ENCODE peak calls at places on chromosomes 6 and 20, in eight cellular contexts. P, N, W, Z, V, Y, C and E are unnamed samples.

GRCh38 chr6:163126741-163127140 is 287.8 kb upstream of the QKI start:
- DNase-seq in P (no peak), N (no peak), W (no peak), Z (no peak), V (no peak), Y (no peak), C (no peak), E (no peak)

GRCh38 chr20:33233129-33233774 is 2.5 kb upstream of the BPIFA1 start:
- DNase-seq in P (peak), N (no peak), W (no peak), Z (no peak), V (no peak), Y (no peak), C (no peak), E (no peak)

GRCh38 chr20:58721951-58722371 is 29.4 kb downstream of the NPEPL1 start:
- DNase-seq in P (no peak), N (peak), W (no peak), Z (peak), V (peak), Y (peak), C (no peak), E (peak)

GRCh38 chr6:1525364-1526038 is 84.2 kb upstream of the FOXC1 start:
- DNase-seq in P (no peak), N (no peak), W (no peak), Z (no peak), V (no peak), Y (no peak), C (no peak), E (no peak)

GRCh38 chr6:51468704-51469103 is 618.7 kb downstream of the PKHD1 start:
- DNase-seq in P (no peak), N (no peak), W (no peak), Z (no peak), V (no peak), Y (no peak), C (no peak), E (no peak)

GRCh38 chr6:132511159-132511835 is 1.6 kb downstream of the STX7 start:
- DNase-seq in P (no peak), N (no peak), W (no peak), Z (no peak), V (no peak), Y (peak), C (no peak), E (no peak)

GRCh38 chr6:57209030-57209429 is 13.1 kb downstream of the RAB23 start:
- DNase-seq in P (no peak), N (no peak), W (no peak), Z (no peak), V (no peak), Y (no peak), C (no peak), E (no peak)

GRCh38 chr6:106974999-106975698 is 620 bp upstream of the CD24 start:
- DNase-seq in P (peak), N (no peak), W (no peak), Z (peak), V (peak), Y (peak), C (no peak), E (no peak)

GRCh38 chr6:939526-940252 is 246.8 kb upstream of the EXOC2 start:
- DNase-seq in P (no peak), N (no peak), W (no peak), Z (no peak), V (no peak), Y (no peak), C (no peak), E (no peak)

GRCh38 chr20:53387983-53388675 is 205.5 kb downstream of the ZNF217 start:
- DNase-seq in P (no peak), N (no peak), W (no peak), Z (no peak), V (no peak), Y (no peak), C (no peak), E (no peak)

GRCh38 chr6:148835920-148836441 is 89.2 kb downstream of the UST start:
- DNase-seq in P (no peak), N (no peak), W (no peak), Z (no peak), V (no peak), Y (no peak), C (peak), E (no peak)

GRCh38 chr20:34938466-34939163 is 17.0 kb downstream of the GSS start:
- DNase-seq in P (no peak), N (peak), W (no peak), Z (no peak), V (no peak), Y (peak), C (no peak), E (no peak)

GRCh38 chr20:36575066-36575743 is 1.8 kb downstream of the TGIF2 start:
- DNase-seq in P (peak), N (peak), W (no peak), Z (no peak), V (peak), Y (peak), C (no peak), E (no peak)

GRCh38 chr6:42933195-42933594 is 3.9 kb downstream of the CNPY3 start:
- DNase-seq in P (no peak), N (no peak), W (no peak), Z (no peak), V (no peak), Y (no peak), C (no peak), E (no peak)

GRCh38 chr6:30074331-30075093 is 1.1 kb downstream of the RNF39 start:
- DNase-seq in P (peak), N (no peak), W (no peak), Z (no peak), V (no peak), Y (no peak), C (no peak), E (no peak)

GRCh38 chr6:46704562-46704961 is 16.9 kb downstream of the TDRD6 start:
- DNase-seq in P (no peak), N (no peak), W (no peak), Z (no peak), V (no peak), Y (no peak), C (no peak), E (no peak)

GRCh38 chr20:7237251-7237650 is 469.8 kb downstream of the BMP2 start:
- DNase-seq in P (no peak), N (no peak), W (no peak), Z (no peak), V (no peak), Y (no peak), C (no peak), E (no peak)

GRCh38 chr6:106897580-106897979 is 76.9 kb downstream of the CD24 start:
- DNase-seq in P (no peak), N (no peak), W (no peak), Z (no peak), V (no peak), Y (no peak), C (no peak), E (no peak)

GRCh38 chr6:154159126-154159525 is 120.1 kb downstream of the OPRM1 start:
- DNase-seq in P (no peak), N (no peak), W (no peak), Z (no peak), V (no peak), Y (no peak), C (no peak), E (no peak)

GRCh38 chr6:105189026-105189680 is 9.3 kb upstream of the POPDC3 start:
- DNase-seq in P (no peak), N (no peak), W (no peak), Z (no peak), V (no peak), Y (no peak), C (no peak), E (no peak)

GRCh38 chr6:77466055-77467028 is 3.1 kb upstream of the HTR1B start:
- DNase-seq in P (peak), N (no peak), W (no peak), Z (no peak), V (no peak), Y (peak), C (no peak), E (no peak)

GRCh38 chr6:30880563-30881252 is 3.6 kb upstream of the DDR1 start:
- DNase-seq in P (peak), N (no peak), W (no peak), Z (no peak), V (no peak), Y (no peak), C (no peak), E (no peak)

GRCh38 chr20:33704197-33704924 is 15.7 kb downstream of the PXMP4 start:
- DNase-seq in P (no peak), N (no peak), W (no peak), Z (no peak), V (no peak), Y (no peak), C (no peak), E (no peak)

GRCh38 chr6:77397561-77397960 is 65.7 kb downstream of the HTR1B start:
- DNase-seq in P (no peak), N (no peak), W (no peak), Z (no peak), V (no peak), Y (no peak), C (no peak), E (no peak)

GRCh38 chr20:9508240-9508661 is 6.1 kb upstream of the LAMP5 start:
- DNase-seq in P (peak), N (no peak), W (no peak), Z (no peak), V (no peak), Y (no peak), C (no peak), E (no peak)

GRCh38 chr6:134683783-134684765 is 265.8 kb downstream of the ALDH8A1 start:
- DNase-seq in P (no peak), N (no peak), W (no peak), Z (no peak), V (no peak), Y (no peak), C (peak), E (no peak)

GRCh38 chr6:15716889-15717288 is 54.1 kb upstream of the DTNBP1 start:
- DNase-seq in P (no peak), N (no peak), W (no peak), Z (no peak), V (no peak), Y (no peak), C (no peak), E (no peak)
- TF ChIP-seq POLR2AphosphoS5 in P (no peak), N (no peak), W (no peak), Z (no peak), V (no peak), Y (no peak), C (no peak), E (no peak)

GRCh38 chr6:3762359-3762758 is 10.8 kb upstream of the PXDC1 start:
- DNase-seq in P (no peak), N (no peak), W (no peak), Z (no peak), V (no peak), Y (no peak), C (no peak), E (no peak)
- TF ChIP-seq POLR2AphosphoS5 in P (no peak), N (no peak), W (no peak), Z (no peak), V (no peak), Y (no peak), C (no peak), E (no peak)

DNA sequence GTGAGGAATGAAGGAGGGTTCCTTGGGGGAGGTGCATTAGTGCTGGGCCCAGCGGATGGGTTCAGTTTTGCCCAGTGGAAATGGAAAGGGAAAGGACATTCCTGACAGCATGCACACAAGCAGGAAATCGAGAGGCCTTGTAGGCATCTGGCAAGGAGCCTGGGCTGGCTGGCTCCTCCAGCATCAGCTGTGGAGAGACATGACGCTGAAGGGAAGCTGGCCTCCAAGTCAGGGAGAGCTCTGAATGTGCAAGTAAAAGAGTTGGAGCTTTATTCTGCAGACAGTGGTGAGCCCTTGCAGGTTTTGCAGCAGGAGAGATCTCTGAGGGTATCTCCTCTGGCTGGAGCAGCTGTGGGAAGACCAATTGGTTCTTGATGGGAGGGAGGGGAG is 154.3 kb downstream of the MRPL14 start:
- DNase-seq in P (no peak), N (peak), W (no peak), Z (no peak), V (no peak), Y (peak), C (peak), E (no peak)
- TF ChIP-seq POLR2AphosphoS5 in P (no peak), N (no peak), W (no peak), Z (no peak), V (no peak), Y (no peak), C (peak), E (peak)

GRCh38 chr6:28225056-28225834 is at the start of gene ZSCAN9:
- DNase-seq in P (peak), N (peak), W (no peak), Z (peak), V (peak), Y (peak), C (no peak), E (no peak)
- TF ChIP-seq POLR2AphosphoS5 in P (peak), N (no peak), W (peak), Z (peak), V (peak), Y (peak), C (peak), E (peak)

GRCh38 chr20:4813839-4814695 is 92.4 kb downstream of the PRND start:
- DNase-seq in P (no peak), N (no peak), W (no peak), Z (peak), V (no peak), Y (peak), C (no peak), E (no peak)
- TF ChIP-seq POLR2AphosphoS5 in P (no peak), N (no peak), W (no peak), Z (peak), V (no peak), Y (peak), C (no peak), E (no peak)

GRCh38 chr20:38873050-38873581 is 53.1 kb upstream of the FAM83D start:
- DNase-seq in P (no peak), N (no peak), W (no peak), Z (peak), V (no peak), Y (peak), C (no peak), E (no peak)
- TF ChIP-seq POLR2AphosphoS5 in P (no peak), N (no peak), W (no peak), Z (peak), V (no peak), Y (no peak), C (no peak), E (no peak)

GRCh38 chr6:158037021-158037420 is 55.4 kb downstream of the SYNJ2 start:
- DNase-seq in P (no peak), N (peak), W (no peak), Z (no peak), V (no peak), Y (peak), C (no peak), E (no peak)

GRCh38 chr6:158037771-158038170 is 56.1 kb downstream of the SYNJ2 start:
- DNase-seq in P (no peak), N (peak), W (no peak), Z (peak), V (no peak), Y (peak), C (no peak), E (no peak)

GRCh38 chr6:158039571-158040050 is 57.9 kb downstream of the SYNJ2 start:
- DNase-seq in P (no peak), N (peak), W (no peak), Z (peak), V (no peak), Y (no peak), C (no peak), E (no peak)

GRCh38 chr6:158039178-158039557 is 57.5 kb downstream of the SYNJ2 start:
- DNase-seq in P (no peak), N (peak), W (no peak), Z (no peak), V (no peak), Y (peak), C (no peak), E (no peak)

DNA sequence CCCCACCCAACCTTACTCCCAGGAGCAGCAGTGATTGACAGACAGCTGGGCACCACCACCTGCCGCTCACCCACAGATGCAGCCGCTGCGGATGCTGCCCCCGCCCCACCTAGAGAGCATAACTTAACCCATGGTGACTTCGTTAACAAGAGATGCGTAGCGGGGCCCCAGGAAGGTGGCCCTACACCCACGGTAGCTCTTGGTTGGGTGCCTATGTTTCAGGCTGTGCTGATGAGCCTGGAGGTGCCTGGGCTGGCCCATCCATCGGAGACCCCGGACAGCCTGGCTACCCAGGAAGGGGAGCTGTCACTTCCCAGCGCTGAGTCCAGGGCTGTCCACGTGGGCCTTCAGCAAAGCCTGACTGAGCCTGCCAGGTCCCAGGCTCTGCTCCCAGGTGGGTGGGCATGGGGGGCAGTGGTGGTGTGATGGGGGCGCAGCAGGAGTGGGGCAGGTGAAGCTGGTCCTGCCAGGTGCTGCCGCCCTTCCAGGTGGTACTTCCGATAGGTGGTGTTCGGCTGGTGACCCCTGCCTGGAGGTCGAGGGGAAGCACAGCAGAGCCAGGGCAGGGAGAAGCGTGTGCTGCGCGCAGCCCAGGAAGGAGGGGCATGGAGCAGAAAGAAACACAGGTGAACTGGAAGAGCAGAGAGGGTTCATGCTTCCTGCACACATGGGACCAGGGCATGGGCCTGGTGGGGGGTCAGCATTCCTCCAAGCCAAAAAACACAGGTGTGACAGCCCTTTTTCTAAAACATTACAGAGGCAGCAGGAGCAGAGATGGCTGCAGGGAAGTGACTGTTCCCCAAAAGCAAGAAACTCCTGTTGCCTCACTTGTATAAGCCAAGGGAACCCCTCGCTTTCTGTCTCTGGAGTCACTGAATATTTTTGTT is 56.9 kb downstream of the SYNJ2 start:
- DNase-seq in P (no peak), N (peak), W (no peak), Z (peak), V (no peak), Y (peak), C (no peak), E (no peak)
- TF ChIP-seq POLR2AphosphoS5 in P (no peak), N (no peak), W (no peak), Z (no peak), V (no peak), Y (no peak), C (no peak), E (no peak)